ENCODE peak calls at places on chromosomes 7 and 10, in ten cellular contexts. P, X, J, R, L, T, C, O, Z and E are unnamed samples.
A peak's percentile ranks its signal among the peaks of the same experiment; 100 is the strongest.

GRCh38 chr10:86252051-86252450 is 114.5 kb downstream of the GRID1 start:
- DNase-seq in R (no peak), C (peak; percentile 35), X (no peak), T (no peak), Z (no peak), P (no peak), L (no peak), O (no peak), J (no peak), E (no peak)

GRCh38 chr7:98474558-98474957 is 73.7 kb upstream of the BAIAP2L1 start:
- DNase-seq in Z (no peak), R (no peak), L (no peak), X (no peak), T (no peak), C (no peak), P (no peak), O (no peak), J (no peak), E (no peak)

GRCh38 chr10:6924166-6924565 is 344.1 kb upstream of the PRKCQ start:
- DNase-seq in Z (no peak), L (no peak), J (peak; percentile 37), C (no peak), O (peak; percentile 61), R (no peak), P (no peak), X (no peak), T (peak; percentile 18), E (no peak)

GRCh38 chr10:132497083-132497680 is 40.4 kb upstream of the INPP5A start:
- DNase-seq in J (peak; percentile 4), T (no peak), O (no peak), X (no peak), Z (no peak), C (peak; percentile 41), P (peak; percentile 59), R (peak; percentile 33), L (no peak), E (peak; percentile 31)

GRCh38 chr7:154770962-154771361 is 232.0 kb downstream of the PAXIP1 start:
- DNase-seq in R (no peak), C (no peak), L (no peak), Z (no peak), O (no peak), P (no peak), X (no peak), J (no peak), T (no peak), E (no peak)

GRCh38 chr10:317219-317868 is 182.1 kb downstream of the ZMYND11 start:
- DNase-seq in C (peak; percentile 63), L (no peak), R (no peak), Z (no peak), T (peak; percentile 90), P (no peak), J (no peak), O (peak; percentile 81), X (no peak), E (peak; percentile 14)

GRCh38 chr10:73768881-73769280 is 13.0 kb upstream of the CHCHD1 start:
- DNase-seq in J (no peak), P (peak; percentile 50), T (no peak), R (no peak), L (no peak), Z (no peak), X (no peak), O (no peak), C (no peak), E (no peak)

GRCh38 chr10:11337516-11337915 is 273.9 kb downstream of the USP6NL start:
- DNase-seq in X (no peak), C (peak; percentile 65), O (no peak), L (no peak), T (no peak), R (no peak), Z (no peak), P (no peak), J (no peak), E (no peak)

GRCh38 chr7:82629583-82629982 is 186.0 kb upstream of the CACNA2D1 start:
- DNase-seq in Z (no peak), T (peak; percentile 42), O (peak; percentile 68), C (no peak), R (no peak), P (no peak), L (no peak), X (no peak), J (no peak), E (no peak)

GRCh38 chr10:79929409-79929904 is 19.4 kb downstream of the SFTPD start:
- DNase-seq in L (peak; percentile 59), J (peak; percentile 88), T (peak; percentile 58), Z (peak; percentile 76), O (peak; percentile 51), P (peak; percentile 90), X (peak; percentile 77), R (peak; percentile 78), C (peak; percentile 92), E (peak; percentile 66)

GRCh38 chr7:17991866-17992648 is 35.6 kb downstream of the PRPS1L1 start:
- DNase-seq in T (no peak), C (no peak), L (no peak), R (no peak), O (no peak), Z (peak; percentile 16), P (no peak), X (no peak), J (no peak), E (no peak)

GRCh38 chr10:130885021-130885655 is 426.4 kb downstream of the TCERG1L start:
- DNase-seq in P (no peak), J (no peak), C (no peak), X (peak; percentile 43), O (no peak), L (no peak), T (no peak), Z (no peak), R (no peak), E (no peak)

GRCh38 chr10:17730667-17731066 is 21.3 kb upstream of the TMEM236 start:
- DNase-seq in T (no peak), J (no peak), P (no peak), C (no peak), R (no peak), X (no peak), Z (no peak), L (no peak), O (peak; percentile 56), E (no peak)

GRCh38 chr10:130769146-130770017 is 542.1 kb downstream of the TCERG1L start:
- DNase-seq in T (no peak), R (peak; percentile 25), X (no peak), Z (no peak), O (no peak), L (no peak), J (peak; percentile 4), P (peak; percentile 44), C (peak; percentile 48), E (no peak)

GRCh38 chr10:30931094-30931493 is 100.6 kb downstream of the ZNF438 start:
- DNase-seq in L (no peak), J (no peak), R (no peak), O (no peak), C (no peak), P (no peak), X (no peak), Z (no peak), T (no peak), E (no peak)

GRCh38 chr7:100191775-100192174 is 14.1 kb downstream of the STAG3 start:
- DNase-seq in L (no peak), Z (no peak), O (peak; percentile 72), J (no peak), R (no peak), P (no peak), T (peak; percentile 78), X (no peak), C (no peak), E (no peak)

GRCh38 chr10:35458500-35459448 is 122.5 kb downstream of the CCNY start:
- DNase-seq in R (no peak), J (no peak), Z (no peak), C (no peak), L (no peak), P (no peak), T (no peak), O (no peak), X (no peak), E (no peak)

GRCh38 chr10:114751856-114752255 is 69.7 kb upstream of the FHIP2A start:
- DNase-seq in X (no peak), O (peak; percentile 85), L (no peak), R (no peak), T (peak; percentile 65), J (no peak), P (no peak), C (no peak), Z (no peak), E (no peak)

GRCh38 chr10:14433147-14433546 is 102.4 kb upstream of the FRMD4A start:
- DNase-seq in L (no peak), O (no peak), R (no peak), X (no peak), T (no peak), Z (no peak), P (no peak), J (no peak), C (no peak), E (no peak)

GRCh38 chr7:127588697-127589482 is 679 bp downstream of the ARF5 start:
- DNase-seq in J (peak; percentile 88), R (peak; percentile 61), X (peak; percentile 73), L (peak; percentile 50), Z (peak; percentile 84), P (peak; percentile 80), O (peak; percentile 49), T (peak; percentile 51), C (peak; percentile 80), E (peak; percentile 75)
- H3K4me3 ChIP-seq in J (peak overlapping the region; percentile 58), R (peak overlapping the region; percentile 91), X (peak overlapping the region; percentile 93), L (peak overlapping the region; percentile 89), Z (peak overlapping the region; percentile 92), P (peak overlapping the region; percentile 81), O (peak overlapping the region; percentile 90), T (peak overlapping the region; percentile 80), C (peak overlapping the region; percentile 100), E (peak overlapping the region; percentile 92)

GRCh38 chr10:102405108-102405561 is 9.6 kb downstream of the NFKB2 start:
- DNase-seq in C (no peak), P (no peak), O (no peak), L (no peak), X (no peak), J (no peak), Z (no peak), T (no peak), R (no peak), E (no peak)
- H3K4me1 ChIP-seq in C (peaks cover 9% of the 10 kb centered on the region), P (peaks cover 75% of the 10 kb centered on the region), O (no peaks in the 10 kb centered on the region), L (peaks cover 23% of the 10 kb centered on the region), X (no peaks in the 10 kb centered on the region), J (peaks cover 16% of the 10 kb centered on the region), Z (no peaks in the 10 kb centered on the region), T (peaks cover 13% of the 10 kb centered on the region), R (no peaks in the 10 kb centered on the region), E (peaks cover 16% of the 10 kb centered on the region)

GRCh38 chr7:142882338-142882678 is 3.2 kb downstream of the TRPV6 start:
- DNase-seq in Z (no peak), O (no peak), L (no peak), X (no peak), P (no peak), T (no peak), J (no peak), C (no peak), R (no peak), E (no peak)
- H3K4me3 ChIP-seq in Z (peak overlapping the region; percentile 46), O (no peak overlapping the region), L (no peak overlapping the region), X (no peak overlapping the region), P (no peak overlapping the region), T (no peak overlapping the region), J (no peak overlapping the region), C (no peak overlapping the region), R (no peak overlapping the region), E (no peak overlapping the region)

DNA sequence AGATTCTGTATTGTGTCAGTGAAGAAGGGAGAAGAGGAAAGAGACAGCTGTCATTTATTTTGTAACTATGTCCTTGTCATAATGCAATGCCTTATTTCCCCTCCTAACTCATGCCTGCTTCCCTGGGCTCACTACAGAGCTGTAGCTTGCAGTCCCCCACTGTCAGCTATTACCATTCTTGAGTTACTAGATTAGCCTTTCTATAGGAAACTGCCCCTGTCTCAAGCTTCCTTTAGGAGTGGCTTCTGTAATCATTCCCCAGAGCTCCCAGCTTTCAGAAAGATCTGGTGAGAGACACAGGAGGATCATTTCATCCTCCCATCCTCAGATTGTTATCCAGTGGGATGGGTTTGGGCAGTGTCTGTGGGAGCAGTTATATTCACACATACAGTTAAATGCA is 32.4 kb upstream of the SMKR1 start:
- DNase-seq in T (no peak), X (no peak), O (no peak), P (no peak), R (no peak), Z (no peak), J (no peak), L (no peak), C (no peak), E (no peak)
- H3K4me1 ChIP-seq in T (peaks cover 1% of the 10 kb centered on the region), X (no peaks in the 10 kb centered on the region), O (no peaks in the 10 kb centered on the region), P (no peaks in the 10 kb centered on the region), R (no peaks in the 10 kb centered on the region), Z (no peaks in the 10 kb centered on the region), J (no peaks in the 10 kb centered on the region), L (no peaks in the 10 kb centered on the region), C (no peaks in the 10 kb centered on the region), E (no peaks in the 10 kb centered on the region)